ENCODE peak calls at places on chromosomes 7 and 10, in ten cellular contexts. X, J, H, M, O, E, B, S, D and R are unnamed samples.

GRCh38 chr10:62027841-62028501 is 126.5 kb downstream of the ARID5B start:
- DNase-seq in S (no peak), J (peak), M (no peak), D (peak), X (no peak), H (no peak), O (no peak), E (peak), B (no peak), R (no peak)

GRCh38 chr10:75941181-75941580 is 509.8 kb downstream of the LRMDA start:
- DNase-seq in J (no peak), M (no peak), S (no peak), E (no peak), X (no peak), H (no peak), D (no peak), B (no peak), O (peak), R (no peak)

GRCh38 chr7:99452541-99452940 is 13.4 kb downstream of the ATP5MF start:
- DNase-seq in B (no peak), D (no peak), M (no peak), H (peak), E (no peak), S (no peak), O (no peak), J (no peak), X (no peak), R (no peak)

GRCh38 chr10:46106410-46107255 is 60.6 kb upstream of the MSMB start:
- DNase-seq in B (no peak), O (no peak), X (no peak), H (peak), D (peak), M (peak), S (no peak), E (peak), J (peak), R (peak)

GRCh38 chr7:158812684-158813083 is 16.6 kb downstream of the ESYT2 start:
- DNase-seq in X (no peak), E (no peak), H (no peak), M (no peak), B (no peak), S (no peak), O (no peak), J (no peak), D (no peak), R (no peak)

GRCh38 chr7:79118143-79118542 is 335.3 kb downstream of the MAGI2 start:
- DNase-seq in X (no peak), B (no peak), M (no peak), D (no peak), O (no peak), S (no peak), H (no peak), E (peak), J (peak), R (no peak)

GRCh38 chr7:17456541-17456940 is 158.1 kb downstream of the AHR start:
- DNase-seq in J (peak), M (no peak), D (no peak), B (no peak), X (no peak), S (no peak), O (no peak), H (no peak), E (no peak), R (no peak)

GRCh38 chr10:78457804-78458483 is 424.3 kb downstream of the RPS24 start:
- DNase-seq in E (peak), M (no peak), H (no peak), O (no peak), X (peak), J (peak), B (no peak), D (no peak), S (no peak), R (no peak)

GRCh38 chr10:44925224-44925623 is 14.1 kb downstream of the TMEM72 start:
- DNase-seq in J (peak), M (peak), D (no peak), X (peak), B (no peak), O (no peak), H (peak), E (peak), S (peak), R (peak)

GRCh38 chr10:24661374-24661773 is 62.3 kb downstream of the ARHGAP21 start:
- DNase-seq in B (no peak), O (no peak), X (no peak), M (no peak), D (no peak), J (no peak), S (no peak), E (no peak), H (no peak), R (no peak)

GRCh38 chr7:127833641-127834040 is 181.6 kb downstream of the SND1 start:
- DNase-seq in O (no peak), B (no peak), H (no peak), S (no peak), J (no peak), E (no peak), D (peak), M (no peak), X (no peak), R (no peak)

GRCh38 chr10:70513848-70514309 is 35.3 kb downstream of the PALD1 start:
- DNase-seq in X (no peak), H (peak), E (no peak), D (no peak), O (no peak), J (no peak), M (no peak), S (no peak), B (no peak), R (peak)

GRCh38 chr10:73886085-73886529 is 11.8 kb upstream of the CAMK2G start:
- DNase-seq in O (peak), S (no peak), X (no peak), B (peak), M (peak), H (peak), J (peak), E (peak), D (peak), R (peak)

GRCh38 chr7:77859343-77859742 is 60.8 kb downstream of the PHTF2 start:
- DNase-seq in E (no peak), S (no peak), M (no peak), H (no peak), D (no peak), B (no peak), X (no peak), J (no peak), O (no peak), R (no peak)

GRCh38 chr10:68153473-68154210 is 44.4 kb downstream of the MYPN start:
- DNase-seq in O (no peak), M (peak), S (no peak), H (peak), X (peak), J (peak), E (peak), B (no peak), D (peak), R (peak)

GRCh38 chr10:71736570-71737355 is 17.2 kb upstream of the C10orf105 start:
- DNase-seq in D (no peak), M (no peak), X (no peak), O (no peak), H (no peak), J (no peak), B (no peak), E (no peak), S (no peak), R (no peak)

GRCh38 chr7:134892002-134892693 is 94.2 kb upstream of the AGBL3 start:
- DNase-seq in J (no peak), M (no peak), D (peak), S (no peak), H (peak), B (no peak), E (no peak), O (no peak), X (no peak), R (no peak)

GRCh38 chr7:51789494-51789893 is 472.9 kb upstream of the COBL start:
- DNase-seq in B (no peak), D (no peak), E (no peak), M (no peak), S (no peak), O (no peak), X (no peak), H (peak), J (no peak), R (peak)

GRCh38 chr7:140212100-140212881 is 35.5 kb upstream of the KDM7A start:
- DNase-seq in X (no peak), H (peak), E (peak), D (no peak), J (no peak), O (no peak), M (no peak), S (no peak), B (no peak), R (no peak)